ENCODE peak calls at places on chromosomes 11 and 22, in eight cellular contexts. E is neuronal stem cell; D is A549; P is naive thymus-derived CD4-positive, alpha-beta T cell; R is MM.1S; T is kidney; Z is K562; J is hepatocyte. O is an unnamed sample.

GRCh38 chr22:49349841-49350381 is 477.8 kb downstream of the BRD1 start:
- DNase-seq in E (no peak), R (no peak), D (no peak), Z (no peak), T (peak), J (no peak), P (no peak), O (no peak)

GRCh38 chr11:121437686-121438078 is 14.4 kb upstream of the SORL1 start:
- DNase-seq in E (no peak), D (no peak), Z (no peak), T (no peak), P (no peak), R (no peak), J (no peak), O (no peak)

GRCh38 chr22:41289681-41290080 is 3.7 kb upstream of the RANGAP1 start:
- DNase-seq in J (no peak), P (no peak), D (no peak), Z (no peak), R (no peak), E (no peak), T (no peak), O (no peak)

GRCh38 chr11:11028017-11028692 is 170.3 kb upstream of the ZBED5 start:
- DNase-seq in T (no peak), E (peak), D (peak), P (peak), R (peak), J (peak), Z (peak), O (peak)

GRCh38 chr11:118715245-118715807 is 35.9 kb upstream of the TREH start:
- DNase-seq in Z (peak), D (no peak), R (no peak), P (no peak), J (no peak), T (no peak), E (no peak), O (no peak)

GRCh38 chr11:68552542-68552941 is 92.0 kb downstream of the PPP6R3 start:
- DNase-seq in T (no peak), R (no peak), J (no peak), Z (no peak), E (no peak), D (no peak), P (no peak), O (no peak)

GRCh38 chr11:71201231-71201630 is 51.1 kb downstream of the SHANK2 start:
- DNase-seq in J (no peak), R (no peak), Z (no peak), D (no peak), P (no peak), E (no peak), T (peak), O (no peak)

GRCh38 chr22:31943206-31943975 is 944 bp upstream of the YWHAH start:
- DNase-seq in Z (no peak), E (no peak), D (no peak), T (no peak), P (no peak), J (no peak), R (no peak), O (no peak)

GRCh38 chr11:88535916-88536547 is 198.5 kb upstream of the CTSC start:
- DNase-seq in R (no peak), E (no peak), P (no peak), T (no peak), J (peak), Z (no peak), D (peak), O (no peak)

GRCh38 chr22:29842740-29843139 is 4.7 kb upstream of the ASCC2 start:
- DNase-seq in R (no peak), E (no peak), P (no peak), D (peak), Z (no peak), T (no peak), J (peak), O (peak)

GRCh38 chr22:22099194-22099486 is 116.6 kb upstream of the TOP3B start:
- DNase-seq in R (peak), P (no peak), Z (no peak), T (no peak), J (no peak), D (no peak), E (no peak), O (no peak)

GRCh38 chr11:2204361-2205213 is 33.0 kb upstream of the TH start:
- DNase-seq in Z (no peak), P (no peak), J (no peak), E (no peak), R (no peak), D (no peak), T (peak), O (no peak)

GRCh38 chr22:32042924-32043323 is at the start of gene SLC5A1:
- DNase-seq in T (peak), P (no peak), Z (no peak), E (no peak), J (no peak), D (no peak), R (no peak), O (no peak)

GRCh38 chr11:36056160-36056751 is 112.4 kb downstream of the LDLRAD3 start:
- DNase-seq in J (peak), Z (peak), T (no peak), E (no peak), D (peak), R (no peak), P (no peak), O (no peak)

GRCh38 chr22:39748877-39749276 is 144.7 kb downstream of the ENTHD1 start:
- DNase-seq in T (no peak), E (no peak), D (no peak), J (no peak), Z (no peak), P (no peak), R (no peak), O (no peak)

GRCh38 chr11:69718147-69718546 is 14.3 kb upstream of the FGF19 start:
- DNase-seq in Z (peak), R (no peak), D (peak), E (peak), P (no peak), J (peak), T (no peak), O (no peak)

GRCh38 chr11:101584651-101585050 is 844 bp upstream of the TRPC6 start:
- DNase-seq in T (no peak), J (no peak), E (no peak), P (no peak), R (no peak), D (no peak), Z (no peak), O (no peak)

GRCh38 chr11:101584129-101584515 is 315 bp upstream of the TRPC6 start:
- DNase-seq in R (no peak), J (no peak), T (no peak), Z (no peak), E (no peak), D (no peak), P (no peak), O (no peak)

GRCh38 chr11:101586965-101587364 is 3.2 kb upstream of the TRPC6 start:
- DNase-seq in P (no peak), R (no peak), T (no peak), E (no peak), D (no peak), J (no peak), Z (no peak), O (no peak)

GRCh38 chr11:101582242-101583052 is 1.4 kb downstream of the TRPC6 start:
- DNase-seq in Z (no peak), E (no peak), T (peak), D (peak), J (peak), P (no peak), R (no peak), O (no peak)

GRCh38 chr11:101583180-101584128 is at the start of gene TRPC6:
- DNase-seq in Z (no peak), E (no peak), R (no peak), J (peak), T (peak), P (no peak), D (peak), O (no peak)
- H3K27ac ChIP-seq in Z (no peak), E (no peak), R (no peak), J (no peak), T (no peak), P (no peak), D (peak), O (peak)

DNA sequence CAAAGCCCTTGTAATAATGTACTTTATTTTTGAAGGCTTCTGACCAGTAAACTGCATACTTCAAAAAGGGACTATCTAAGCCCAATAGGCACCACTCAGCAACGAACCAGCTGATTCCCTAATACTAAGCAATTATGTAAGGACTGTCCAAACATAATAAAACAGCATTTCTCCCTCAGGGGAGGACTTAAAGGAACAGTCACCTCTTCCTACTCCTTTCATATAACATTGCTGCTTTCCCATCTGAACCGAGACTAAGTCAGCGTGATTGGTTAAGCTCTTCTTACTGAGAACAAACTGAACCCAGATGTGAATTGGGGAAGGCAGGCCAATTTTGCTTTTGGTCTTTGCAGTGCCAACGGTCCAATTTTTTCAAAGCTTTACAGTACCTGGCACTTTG is 420.0 kb downstream of the METTL15 start:
- DNase-seq in T (no peak), R (no peak), D (no peak), Z (no peak), E (no peak), J (no peak), P (no peak), O (no peak)
- H3K4me3 ChIP-seq in T (no peak), R (no peak), D (no peak), Z (no peak), E (no peak), J (no peak), P (no peak), O (no peak)

DNA sequence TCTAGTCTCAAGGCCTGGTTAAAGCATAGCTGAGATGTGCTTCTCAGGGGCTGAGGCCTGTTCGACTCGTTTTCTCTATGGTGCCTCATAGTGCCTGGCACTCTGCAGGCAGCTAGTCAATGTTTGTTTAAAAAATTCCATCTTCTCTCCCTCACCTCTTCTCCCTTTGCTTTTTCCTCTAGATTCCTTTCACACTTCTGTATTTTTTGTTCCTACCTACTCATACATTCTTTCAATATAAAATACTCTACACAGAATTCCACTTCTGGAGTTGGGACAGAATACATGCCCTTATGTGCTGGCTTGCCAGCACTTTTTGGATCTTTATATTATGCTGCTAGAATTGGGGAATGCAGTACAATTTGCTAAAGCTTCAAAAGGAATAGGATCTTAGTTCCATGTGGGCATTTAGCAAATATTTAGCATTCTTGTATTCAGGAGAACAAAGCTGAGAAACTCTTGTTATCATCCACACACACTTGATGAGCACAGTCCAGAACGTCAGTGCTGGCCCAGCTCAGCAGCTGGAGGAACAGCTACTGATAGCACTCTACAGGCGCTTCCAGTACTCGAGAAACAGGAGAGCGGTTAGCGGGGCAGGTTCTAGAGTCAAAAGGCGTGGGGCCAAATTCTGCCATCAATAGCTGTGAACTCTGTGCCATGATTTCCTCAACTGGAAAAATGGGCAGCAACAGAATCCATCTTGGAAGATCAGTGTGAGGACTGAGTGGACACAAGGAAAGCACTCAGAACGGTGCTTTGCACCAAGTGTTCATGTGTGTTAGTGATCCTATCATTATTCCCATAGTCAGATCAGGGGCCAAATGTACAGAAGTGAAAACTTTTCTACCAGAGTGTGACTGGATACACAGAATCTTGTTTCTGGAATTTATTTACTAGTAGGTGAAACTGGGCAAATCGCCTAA is 3.4 kb downstream of the JOSD1 start:
- DNase-seq in T (no peak), P (no peak), Z (peak), D (no peak), J (peak), R (no peak), E (no peak), O (no peak)
- H3K27ac ChIP-seq in T (no peak), P (peak), Z (peak), D (peak), J (peak), R (no peak), E (no peak), O (peak)

GRCh38 chr11:132052904-132053303 is 682.5 kb downstream of the NTM start:
- DNase-seq in D (no peak), Z (no peak), R (no peak), P (no peak), J (no peak), T (no peak), E (no peak), O (no peak)
- H3K4me3 ChIP-seq in D (no peak), Z (no peak), R (no peak), P (no peak), J (no peak), T (no peak), E (no peak), O (no peak)

GRCh38 chr11:123357990-123358827 is 71.9 kb upstream of the GRAMD1B start:
- DNase-seq in J (peak), R (peak), E (peak), Z (no peak), P (no peak), D (peak), T (peak), O (no peak)
- H3K27ac ChIP-seq in J (no peak), R (no peak), E (no peak), Z (no peak), P (no peak), D (no peak), T (no peak), O (no peak)

GRCh38 chr11:124747406-124748099 is 4.5 kb downstream of the VSIG2 start:
- DNase-seq in J (no peak), Z (no peak), T (no peak), D (no peak), R (no peak), P (no peak), E (no peak), O (no peak)

GRCh38 chr11:124745835-124746620 is 6.0 kb downstream of the VSIG2 start:
- DNase-seq in J (peak), Z (no peak), R (peak), E (no peak), P (no peak), T (peak), D (peak), O (no peak)

GRCh38 chr11:124746621-124747243 is 5.3 kb downstream of the VSIG2 start:
- DNase-seq in R (peak), P (peak), E (no peak), D (peak), T (peak), J (peak), Z (peak), O (peak)

GRCh38 chr11:124743050-124743449 is 3.3 kb downstream of the NRGN start:
- DNase-seq in R (no peak), J (no peak), D (no peak), E (no peak), Z (no peak), P (no peak), T (no peak), O (no peak)

GRCh38 chr11:124745270-124745834 is 5.6 kb downstream of the NRGN start:
- DNase-seq in Z (no peak), J (no peak), T (peak), D (no peak), P (no peak), R (no peak), E (no peak), O (no peak)
- H3K4me3 ChIP-seq in Z (no peak), J (no peak), T (no peak), D (no peak), P (peak), R (peak), E (no peak), O (no peak)

GRCh38 chr22:26031641-26032040 is 137.6 kb upstream of the SEZ6L start:
- DNase-seq in R (no peak), Z (no peak), D (no peak), P (no peak), T (no peak), E (no peak), J (no peak), O (no peak)
- H3K27ac ChIP-seq in R (no peak), Z (no peak), D (no peak), P (no peak), T (no peak), E (no peak), J (no peak), O (no peak)

GRCh38 chr11:76553554-76554476 is 109.0 kb downstream of the EMSY start:
- DNase-seq in D (no peak), J (peak), P (no peak), Z (no peak), R (no peak), T (no peak), E (no peak), O (no peak)
- H3K4me3 ChIP-seq in D (no peak), J (no peak), P (no peak), Z (no peak), R (no peak), T (no peak), E (no peak), O (no peak)

GRCh38 chr11:46238078-46238966 is 39.1 kb upstream of the CREB3L1 start:
- DNase-seq in D (peak), R (no peak), T (peak), P (peak), J (peak), Z (peak), E (peak), O (peak)
- H3K27ac ChIP-seq in D (peak), R (no peak), T (peak), P (no peak), J (peak), Z (peak), E (no peak), O (peak)